ENCODE peak calls at places on chromosome 21, in seven cellular contexts. V is neural progenitor cell, T is fibroblast of lung, X is H1, U is endodermal cell, A is keratinocyte, G is IMR-90. F is an unnamed sample.
A peak's percentile ranks its signal among the peaks of the same experiment; 100 is the strongest.

GRCh38 chr21:21165063-21165645 is 166.9 kb downstream of the NCAM2 start:
- DNase-seq in V (no peak), T (peak; percentile 99), X (no peak), U (no peak), A (no peak), G (peak; percentile 97), F (no peak)

GRCh38 chr21:43861716-43862115 is 3.3 kb upstream of the AGPAT3 start:
- DNase-seq in V (no peak), T (no peak), X (no peak), U (no peak), A (no peak), G (no peak), F (no peak)

GRCh38 chr21:28148400-28149064 is 844.1 kb downstream of the LTN1 start:
- DNase-seq in V (no peak), T (peak; percentile 22), X (no peak), U (no peak), A (no peak), G (peak; percentile 19), F (no peak)

GRCh38 chr21:44532712-44533111 is 7.3 kb downstream of the KRTAP10-1 start:
- DNase-seq in V (no peak), T (no peak), X (no peak), U (peak; percentile 38), A (no peak), G (no peak), F (no peak)

GRCh38 chr21:40043423-40043822 is 176.2 kb downstream of the PCP4 start:
- DNase-seq in V (no peak), T (no peak), X (no peak), U (no peak), A (no peak), G (no peak), F (no peak)

GRCh38 chr21:41585199-41585994 is 77.4 kb upstream of the TMPRSS2 start:
- DNase-seq in V (no peak), T (no peak), X (no peak), U (no peak), A (no peak), G (no peak), F (no peak)

GRCh38 chr21:44773291-44773932 is 28.2 kb downstream of the UBE2G2 start:
- DNase-seq in V (no peak), T (no peak), X (no peak), U (no peak), A (no peak), G (no peak), F (no peak)

GRCh38 chr21:43211085-43212071 is 42.6 kb downstream of the CRYAA start:
- DNase-seq in V (peak; percentile 60), T (peak; percentile 8), X (no peak), U (peak; percentile 76), A (no peak), G (no peak), F (peak; percentile 92)

GRCh38 chr21:36079010-36079649 is 9.3 kb downstream of the CBR1 start:
- DNase-seq in V (no peak), T (no peak), X (no peak), U (no peak), A (no peak), G (no peak), F (no peak)

GRCh38 chr21:38811257-38811656 is 5.5 kb downstream of the ETS2 start:
- DNase-seq in V (no peak), T (peak; percentile 97), X (no peak), U (no peak), A (peak; percentile 92), G (peak; percentile 95), F (no peak)

GRCh38 chr21:43921979-43922945 is 57.2 kb downstream of the AGPAT3 start:
- DNase-seq in V (no peak), T (peak; percentile 40), X (no peak), U (peak; percentile 95), A (no peak), G (peak; percentile 26), F (peak; percentile 70)

GRCh38 chr21:37415938-37416337 is 49.4 kb downstream of the DYRK1A start:
- DNase-seq in V (no peak), T (no peak), X (no peak), U (no peak), A (no peak), G (no peak), F (no peak)
- H3K4me1 ChIP-seq in V (peaks cover 5% of the 10 kb centered on the region), T (peaks cover 22% of the 10 kb centered on the region), X (no peaks in the 10 kb centered on the region), U (peaks cover 8% of the 10 kb centered on the region), A (no peaks in the 10 kb centered on the region), G (peaks cover 17% of the 10 kb centered on the region), F (peaks cover 2% of the 10 kb centered on the region)

GRCh38 chr21:31299291-31300147 is 44.5 kb downstream of the TIAM1 start:
- DNase-seq in V (no peak), T (no peak), X (no peak), U (no peak), A (no peak), G (no peak), F (no peak)
- H3K9ac ChIP-seq in V (no peak overlapping the region), T (no peak overlapping the region), X (no peak overlapping the region), U (no peak overlapping the region), A (peak overlapping the region; percentile 17), G (no peak overlapping the region), F (no peak overlapping the region)

GRCh38 chr21:15682977-15683376 is 46.8 kb upstream of the USP25 start:
- DNase-seq in V (no peak), T (peak; percentile 61), X (no peak), U (no peak), A (no peak), G (peak; percentile 57), F (no peak)
- TF ChIP-seq CTCF in V (no peak), T (no peak), X (no peak), U (no peak), A (no peak), G (no peak), F (no peak)

DNA sequence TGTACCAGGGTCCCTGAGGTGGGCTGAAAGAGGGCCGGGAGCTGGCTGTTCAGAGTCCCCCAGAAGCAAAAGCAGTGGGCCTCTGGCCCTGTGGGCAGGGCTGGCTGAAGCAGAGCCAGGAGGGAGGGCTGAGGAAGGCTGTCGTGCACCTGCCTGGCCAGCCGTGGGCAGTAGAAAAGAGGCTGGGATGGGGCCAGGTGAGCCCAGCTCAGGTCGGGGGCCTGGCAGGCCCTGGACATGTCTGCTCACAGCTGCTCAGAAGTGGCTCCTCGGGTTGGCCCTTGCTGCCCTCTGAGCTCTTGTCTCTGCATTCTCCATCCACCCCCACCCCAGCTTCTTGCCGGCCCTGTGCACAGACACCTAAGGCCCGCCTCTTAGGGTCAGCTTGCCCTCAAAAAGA is 60.0 kb downstream of the TCP10L start:
- DNase-seq in V (no peak), T (no peak), X (no peak), U (peak; percentile 72), A (no peak), G (no peak), F (no peak)
- H3K4me1 ChIP-seq in V (peaks cover 25% of the 10 kb centered on the region), T (peaks cover 9% of the 10 kb centered on the region), X (peaks cover 7% of the 10 kb centered on the region), U (peaks cover 4% of the 10 kb centered on the region), A (peaks cover 26% of the 10 kb centered on the region), G (peaks cover 17% of the 10 kb centered on the region), F (no peaks in the 10 kb centered on the region)

GRCh38 chr21:45990049-45990711 is 8.6 kb downstream of the COL6A1 start:
- DNase-seq in V (no peak), T (no peak), X (no peak), U (peak; percentile 27), A (no peak), G (no peak), F (peak; percentile 78)

GRCh38 chr21:45986316-45987051 is 4.9 kb downstream of the COL6A1 start:
- DNase-seq in V (no peak), T (no peak), X (no peak), U (no peak), A (no peak), G (no peak), F (peak; percentile 73)

GRCh38 chr21:45987121-45987711 is 5.6 kb downstream of the COL6A1 start:
- DNase-seq in V (no peak), T (no peak), X (no peak), U (no peak), A (no peak), G (no peak), F (peak; percentile 73)

GRCh38 chr21:45989355-45990048 is 7.9 kb downstream of the COL6A1 start:
- DNase-seq in V (no peak), T (no peak), X (no peak), U (no peak), A (no peak), G (no peak), F (peak; percentile 77)

GRCh38 chr21:45988366-45989347 is 7.1 kb downstream of the COL6A1 start:
- DNase-seq in V (no peak), T (no peak), X (no peak), U (no peak), A (no peak), G (no peak), F (peak; percentile 65)
- H3K9ac ChIP-seq in V (no peak overlapping the region), T (no peak overlapping the region), X (no peak overlapping the region), U (no peak overlapping the region), A (no peak overlapping the region), G (no peak overlapping the region), F (no peak overlapping the region)

F was measured in kidney.